ENCODE peak calls at places on chromosomes 2 and 18, in five cellular contexts. N is endothelial cell of umbilical vein, F is GM23248, Q is mammary epithelial cell, I is PC-9. W is an unnamed sample.

GRCh38 chr18:9334351-9335254 is at the start of gene TWSG1:
- DNase-seq in N (peak; percentile 93), F (peak; percentile 97), Q (peak; percentile 91), I (peak; percentile 75), W (peak; percentile 98)

GRCh38 chr2:235085476-235085875 is 133.7 kb downstream of the SH3BP4 start:
- DNase-seq in N (no peak), F (no peak), Q (no peak), I (peak; percentile 67), W (peak; percentile 39)

GRCh38 chr2:11398710-11399109 is 54.3 kb upstream of the ROCK2 start:
- DNase-seq in N (no peak), F (no peak), Q (no peak), I (no peak), W (peak; percentile 30)

GRCh38 chr2:109475531-109476210 is 138.1 kb downstream of the SEPTIN10 start:
- DNase-seq in N (no peak), F (peak; percentile 88), Q (peak; percentile 85), I (peak; percentile 85), W (no peak)

GRCh38 chr2:40531359-40531758 is 79.5 kb upstream of the SLC8A1 start:
- DNase-seq in N (no peak), F (no peak), Q (no peak), I (no peak), W (no peak)

GRCh38 chr18:37107748-37108522 is 279.0 kb downstream of the KIAA1328 start:
- DNase-seq in N (no peak), F (no peak), Q (no peak), I (no peak), W (no peak)

GRCh38 chr2:232890896-232891601 is 21.0 kb downstream of the SNORC start:
- DNase-seq in N (peak; percentile 26), F (peak; percentile 39), Q (peak; percentile 82), I (peak; percentile 62), W (peak; percentile 46)

GRCh38 chr2:72143441-72144356 is 4.0 kb downstream of the CYP26B1 start:
- DNase-seq in N (peak; percentile 11), F (peak; percentile 19), Q (no peak), I (no peak), W (no peak)

GRCh38 chr2:6865346-6866238 is at the start of gene CMPK2:
- DNase-seq in N (peak; percentile 13), F (peak; percentile 68), Q (peak; percentile 33), I (no peak), W (peak; percentile 76)

GRCh38 chr2:178238144-178238521 is 43.8 kb downstream of the OSBPL6 start:
- DNase-seq in N (no peak), F (peak; percentile 59), Q (peak; percentile 43), I (no peak), W (no peak)

GRCh38 chr2:120864981-120865380 is 129.3 kb downstream of the GLI2 start:
- DNase-seq in N (no peak), F (peak; percentile 90), Q (no peak), I (no peak), W (no peak)

GRCh38 chr2:11482473-11483031 is 16.6 kb upstream of the E2F6 start:
- DNase-seq in N (no peak), F (peak; percentile 40), Q (no peak), I (no peak), W (no peak)

GRCh38 chr2:8580316-8581047 is 101.4 kb upstream of the ID2 start:
- DNase-seq in N (no peak), F (no peak), Q (no peak), I (no peak), W (no peak)

GRCh38 chr2:16264491-16264890 is 324.1 kb downstream of the MYCN start:
- DNase-seq in N (no peak), F (no peak), Q (no peak), I (no peak), W (no peak)

GRCh38 chr2:25115249-25115883 is 53.0 kb downstream of the POMC start:
- DNase-seq in N (no peak), F (peak; percentile 22), Q (no peak), I (no peak), W (no peak)

GRCh38 chr2:215619989-215620388 is 184.1 kb upstream of the FN1 start:
- DNase-seq in N (no peak), F (peak; percentile 34), Q (no peak), I (peak; percentile 62), W (no peak)

GRCh38 chr2:40384714-40385113 is 67.2 kb downstream of the SLC8A1 start:
- DNase-seq in N (no peak), F (peak; percentile 88), Q (peak; percentile 69), I (peak; percentile 61), W (no peak)

GRCh38 chr18:58496231-58496630 is 132.7 kb downstream of the ALPK2 start:
- DNase-seq in N (no peak), F (peak; percentile 47), Q (no peak), I (no peak), W (no peak)

GRCh38 chr2:69956580-69956979 is 4.9 kb downstream of the ASPRV1 start:
- DNase-seq in N (no peak), F (no peak), Q (no peak), I (no peak), W (no peak)

GRCh38 chr2:171432969-171433762 is 624 bp downstream of the METTL8 start:
- DNase-seq in N (no peak), F (peak; percentile 66), Q (peak; percentile 85), I (peak; percentile 75), W (peak; percentile 67)

GRCh38 chr2:192591617-192592016 is 396.9 kb upstream of the TMEFF2 start:
- DNase-seq in N (no peak), F (no peak), Q (no peak), I (no peak), W (no peak)

GRCh38 chr2:67895171-67895941 is 167.4 kb downstream of the C1D start:
- DNase-seq in N (peak; percentile 16), F (no peak), Q (peak; percentile 19), I (no peak), W (no peak)

GRCh38 chr2:19776941-19777514 is 124.8 kb downstream of the TTC32 start:
- DNase-seq in N (no peak), F (no peak), Q (no peak), I (no peak), W (no peak)

GRCh38 chr18:26546170-26546874 is 2.0 kb downstream of the KCTD1 start:
- DNase-seq in N (peak; percentile 46), F (no peak), Q (peak; percentile 60), I (peak; percentile 49), W (peak; percentile 10)

GRCh38 chr18:76460482-76460881 is 34.6 kb downstream of the ZNF516 start:
- DNase-seq in N (no peak), F (peak; percentile 59), Q (no peak), I (no peak), W (no peak)

GRCh38 chr2:180312542-180312941 is 305.4 kb upstream of the CWC22 start:
- DNase-seq in N (no peak), F (no peak), Q (no peak), I (no peak), W (no peak)

GRCh38 chr18:48831802-48832201 is 119.0 kb downstream of the SMAD7 start:
- DNase-seq in N (no peak), F (no peak), Q (no peak), I (no peak), W (no peak)

GRCh38 chr18:3689091-3689490 is 239.1 kb downstream of the TGIF1 start:
- DNase-seq in N (no peak), F (no peak), Q (no peak), I (no peak), W (no peak)

GRCh38 chr2:14693874-14694273 is 61.4 kb downstream of the LRATD1 start:
- DNase-seq in N (no peak), F (no peak), Q (no peak), I (no peak), W (no peak)

GRCh38 chr2:196059491-196059960 is 9.1 kb downstream of the DNAH7 start:
- DNase-seq in N (peak; percentile 6), F (peak; percentile 3), Q (peak; percentile 10), I (no peak), W (peak; percentile 61)

DNA sequence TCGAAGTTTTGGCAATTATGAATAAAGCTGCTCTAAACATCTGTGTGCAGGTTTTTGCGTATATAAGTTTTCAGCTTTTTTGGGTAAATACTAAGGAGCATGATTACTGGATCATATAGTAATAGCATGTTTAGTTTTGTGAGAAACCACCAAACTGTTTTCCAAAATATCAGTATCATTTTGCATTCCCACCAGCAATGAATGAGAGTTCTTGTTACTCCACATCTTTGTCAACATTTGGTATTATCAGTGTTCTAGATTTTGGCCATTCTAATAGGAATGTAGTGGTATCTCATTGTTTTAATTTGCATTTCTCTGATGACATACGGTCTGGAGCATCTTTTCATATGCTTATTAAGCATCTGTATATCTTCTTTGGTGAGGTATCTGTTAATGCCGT is 143.4 kb upstream of the MYO3B start:
- DNase-seq in N (no peak), F (no peak), Q (no peak), I (no peak), W (no peak)
- H3K9me3 ChIP-seq in N (no peaks in the 10 kb centered on the region), F (no peaks in the 10 kb centered on the region), Q (no peaks in the 10 kb centered on the region), I (no peaks in the 10 kb centered on the region), W (no peaks in the 10 kb centered on the region)

GRCh38 chr2:74886251-74886650 is 52.3 kb downstream of the HK2 start:
- DNase-seq in N (no peak), F (no peak), Q (no peak), I (no peak), W (no peak)

GRCh38 chr2:74883011-74883410 is 49.1 kb downstream of the HK2 start:
- DNase-seq in N (no peak), F (no peak), Q (no peak), I (no peak), W (no peak)

GRCh38 chr2:74882299-74882687 is 48.4 kb downstream of the HK2 start:
- DNase-seq in N (no peak), F (no peak), Q (no peak), I (no peak), W (no peak)

GRCh38 chr2:74884866-74885265 is 50.9 kb downstream of the HK2 start:
- DNase-seq in N (no peak), F (no peak), Q (no peak), I (no peak), W (no peak)

DNA sequence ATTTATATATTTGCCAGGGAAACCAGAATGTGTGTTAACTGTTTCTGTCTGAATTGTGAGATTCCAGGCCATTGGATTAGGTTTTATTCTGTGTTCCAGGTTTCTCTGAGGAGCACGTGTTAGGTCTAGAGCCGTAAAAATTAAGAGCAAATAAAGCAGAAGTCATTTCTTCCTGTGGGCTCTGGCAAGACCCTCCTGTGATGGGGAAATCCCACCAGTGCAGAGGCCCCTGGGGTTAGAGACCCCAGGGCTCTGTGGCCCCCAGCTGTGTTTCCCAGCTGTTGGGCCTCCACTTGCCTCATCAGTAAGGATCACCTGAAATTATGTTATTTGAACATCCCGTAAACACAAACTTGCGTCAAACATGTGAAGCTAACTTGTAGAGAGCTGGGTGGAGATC is 50.2 kb downstream of the HK2 start:
- DNase-seq in N (no peak), F (no peak), Q (no peak), I (no peak), W (no peak)
- TF ChIP-seq EZH2 in N (no peak), F (no peak), Q (no peak), I (no peak), W (no peak)

DNA sequence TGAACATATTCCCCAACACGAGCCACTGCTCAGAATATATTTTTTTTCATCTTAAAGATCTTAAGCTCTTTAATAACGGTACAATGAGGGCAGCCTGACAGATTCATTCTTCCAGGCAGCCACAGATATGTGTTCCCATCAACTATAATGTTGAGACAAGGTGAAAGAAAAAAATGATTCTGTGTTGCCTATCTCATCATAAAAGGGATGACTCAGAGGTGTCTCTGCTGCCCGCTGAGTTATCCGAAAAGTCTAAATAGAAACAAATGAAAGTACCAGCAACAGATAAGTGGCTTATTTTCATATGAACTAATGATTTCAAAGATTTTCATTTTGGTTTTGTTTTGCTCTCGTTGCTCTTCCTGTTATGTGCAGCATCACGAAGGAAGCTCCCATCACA is 848.7 kb downstream of the DCDC2C start:
- DNase-seq in N (no peak), F (no peak), Q (no peak), I (no peak), W (no peak)
- H3K9me3 ChIP-seq in N (no peaks in the 10 kb centered on the region), F (peaks cover 5% of the 10 kb centered on the region), Q (peaks cover 9% of the 10 kb centered on the region), I (no peaks in the 10 kb centered on the region), W (no peaks in the 10 kb centered on the region)

GRCh38 chr2:118844261-118845004 is 3.0 kb downstream of the EN1 start:
- DNase-seq in N (no peak), F (peak; percentile 71), Q (no peak), I (no peak), W (no peak)
- TF ChIP-seq EZH2 in N (no peak), F (no peak), Q (peak; percentile 64), I (no peak), W (no peak)

W was measured in A673.